ENCODE peak calls at places on chromosomes 1 and 21, in ten cellular contexts. H is cerebellum; D is renal cortical epithelial cell; T is cardiac fibroblast; E is activated T-cell treated with anti-CD3 and anti-CD28 coated beads, Interleukin-2, amount 50 U/mL, for 4 hours; K is NCI-H2171; P is ACHN; I is fibroblast of the conjunctiva; Y is AML-193; B is iPS DF 6.9. S is an unnamed sample.

GRCh38 chr1:242477944-242478343 is 46.6 kb downstream of the PLD5 start:
- DNase-seq in I (no peak), K (no peak), T (no peak), E (no peak), D (peak), H (no peak), P (no peak), Y (no peak), B (no peak), S (no peak)

GRCh38 chr1:48692235-48692634 is 84.5 kb downstream of the BEND5 start:
- DNase-seq in Y (no peak), T (no peak), P (no peak), H (no peak), I (no peak), K (no peak), B (no peak), D (no peak), E (no peak), S (no peak)

GRCh38 chr1:1621173-1621661 is 5.9 kb downstream of the MIB2 start:
- DNase-seq in T (no peak), I (no peak), B (no peak), K (no peak), E (no peak), Y (no peak), P (no peak), D (no peak), H (no peak), S (no peak)

GRCh38 chr1:2931722-2932401 is 89.4 kb upstream of the ACTRT2 start:
- DNase-seq in T (no peak), Y (no peak), B (no peak), H (no peak), I (no peak), D (no peak), E (no peak), P (no peak), K (no peak), S (no peak)

GRCh38 chr1:100523038-100523649 is 14.8 kb upstream of the GPR88 start:
- DNase-seq in H (no peak), I (no peak), B (no peak), E (no peak), D (no peak), K (no peak), T (no peak), P (no peak), Y (peak), S (no peak)

GRCh38 chr1:43366601-43367025 is 1.2 kb downstream of the ELOVL1 start:
- DNase-seq in I (no peak), E (no peak), K (no peak), D (no peak), T (no peak), B (no peak), H (no peak), Y (no peak), P (no peak), S (peak)

GRCh38 chr21:29208666-29209059 is 78.2 kb downstream of the MAP3K7CL start:
- DNase-seq in H (no peak), K (no peak), B (no peak), D (no peak), Y (no peak), I (no peak), E (no peak), T (peak), P (no peak), S (no peak)

GRCh38 chr1:21669287-21670058 is at the start of gene RAP1GAP:
- DNase-seq in B (no peak), K (peak), H (peak), Y (no peak), D (peak), P (peak), T (peak), E (no peak), I (no peak), S (peak)

GRCh38 chr1:48571303-48571987 is 99.4 kb upstream of the SPATA6 start:
- DNase-seq in I (no peak), Y (no peak), D (no peak), P (no peak), T (no peak), H (no peak), B (no peak), E (no peak), K (no peak), S (no peak)

GRCh38 chr1:3692593-3692992 is 40.3 kb downstream of the TP73 start:
- DNase-seq in P (no peak), E (no peak), T (no peak), H (no peak), K (peak), Y (no peak), B (no peak), I (no peak), D (no peak), S (no peak)

GRCh38 chr1:14869197-14869596 is 270.7 kb downstream of the KAZN start:
- DNase-seq in D (no peak), H (no peak), K (no peak), B (no peak), P (no peak), Y (no peak), I (no peak), T (no peak), E (no peak), S (no peak)

GRCh38 chr1:201468501-201468843 is 516 bp downstream of the PHLDA3 start:
- DNase-seq in H (peak), E (no peak), T (no peak), Y (no peak), P (no peak), K (peak), I (no peak), B (no peak), D (no peak), S (peak)

GRCh38 chr1:39238476-39238875 is 34.0 kb downstream of the MACF1 start:
- DNase-seq in I (peak), E (no peak), H (peak), Y (no peak), D (peak), T (peak), P (no peak), K (no peak), B (no peak), S (no peak)

GRCh38 chr1:209884665-209885117 is 53.3 kb upstream of the SYT14 start:
- DNase-seq in P (peak), K (no peak), I (peak), T (peak), E (no peak), H (no peak), B (no peak), Y (peak), D (peak), S (peak)

GRCh38 chr1:212781225-212781624 is 10.4 kb downstream of the NSL1 start:
- DNase-seq in P (no peak), Y (no peak), I (no peak), T (no peak), B (no peak), D (no peak), K (no peak), E (no peak), H (no peak), S (no peak)

S was measured in iPS-NIHi11.